ENCODE peak calls at places on chromosomes 4 and X, in seven cellular contexts. A is AG04450, V is astrocyte, I is left lung, N is fibroblast of lung, T is astrocyte of the spinal cord, X is ovary. W is an unnamed sample.
A peak's percentile ranks its signal among the peaks of the same experiment; 100 is the strongest.

GRCh38 chrX:55220119-55220794 is at the start of gene PAGE5:
- DNase-seq in X (no peak), I (no peak), T (no peak), N (no peak), A (no peak), V (no peak), W (no peak)

GRCh38 chr4:26218677-26219181 is 102.1 kb upstream of the RBPJ start:
- DNase-seq in N (no peak), V (no peak), I (no peak), T (no peak), A (no peak), X (no peak), W (no peak)

GRCh38 chr4:7105261-7105660 is 37.4 kb upstream of the GRPEL1 start:
- DNase-seq in A (no peak), V (no peak), I (no peak), X (no peak), T (no peak), N (peak; percentile 16), W (no peak)

GRCh38 chr4:58981828-58982227 is 1871.6 kb upstream of the IGFBP7 start:
- DNase-seq in A (no peak), X (no peak), V (no peak), N (no peak), T (no peak), I (no peak), W (no peak)

GRCh38 chrX:130834149-130834548 is 68.9 kb downstream of the ENOX2 start:
- DNase-seq in X (no peak), T (no peak), A (no peak), I (no peak), N (no peak), V (no peak), W (no peak)

GRCh38 chr4:123449780-123450179 is 53.2 kb downstream of the SPRY1 start:
- DNase-seq in N (peak; percentile 72), V (peak; percentile 73), T (peak; percentile 53), I (no peak), X (no peak), A (no peak), W (peak; percentile 5)

GRCh38 chr4:153616005-153616555 is 68.0 kb upstream of the TLR2 start:
- DNase-seq in T (no peak), N (peak; percentile 10), I (no peak), X (no peak), A (no peak), V (no peak), W (no peak)

GRCh38 chr4:151567056-151567455 is 158.1 kb downstream of the FHIP1A start:
- DNase-seq in N (no peak), V (no peak), T (no peak), I (no peak), A (no peak), X (no peak), W (no peak)

GRCh38 chr4:153212755-153213154 is 8.5 kb downstream of the TRIM2 start:
- DNase-seq in A (no peak), V (no peak), T (no peak), N (no peak), I (no peak), X (no peak), W (no peak)

GRCh38 chrX:98398542-98398941 is 1514.8 kb downstream of the RPA4 start:
- DNase-seq in I (no peak), V (no peak), X (no peak), A (no peak), T (no peak), N (no peak), W (no peak)

GRCh38 chr4:4519296-4519898 is 22.5 kb downstream of the STX18 start:
- DNase-seq in A (no peak), V (no peak), N (no peak), X (no peak), I (no peak), T (peak; percentile 40), W (no peak)

GRCh38 chr4:37483610-37484009 is 202.6 kb downstream of the RELL1 start:
- DNase-seq in A (no peak), T (no peak), I (no peak), V (no peak), X (no peak), N (no peak), W (no peak)

GRCh38 chrX:50988649-50989048 is 78.1 kb downstream of the BMP15 start:
- DNase-seq in A (no peak), V (peak; percentile 12), T (peak; percentile 20), N (peak; percentile 10), I (no peak), X (no peak), W (peak; percentile 2)

GRCh38 chr4:87679449-87680169 is 29.5 kb downstream of the DMP1 start:
- DNase-seq in X (peak; percentile 53), A (peak; percentile 46), V (peak; percentile 39), T (peak; percentile 67), I (no peak), N (peak; percentile 47), W (peak; percentile 29)

GRCh38 chrX:48937065-48937907 is 18.5 kb upstream of the PIM2 start:
- DNase-seq in N (peak; percentile 51), X (no peak), I (peak; percentile 81), T (peak; percentile 82), A (no peak), V (peak; percentile 26), W (no peak)

GRCh38 chrX:155745792-155746191 is 133.0 kb upstream of the TMLHE start:
- DNase-seq in I (no peak), V (no peak), N (peak; percentile 7), T (peak; percentile 10), A (no peak), X (peak; percentile 20), W (no peak)

GRCh38 chrX:155747520-155747919 is 133.6 kb upstream of the VAMP7 start:
- DNase-seq in V (no peak), T (no peak), A (no peak), N (no peak), X (no peak), I (peak; percentile 40), W (no peak)

DNA sequence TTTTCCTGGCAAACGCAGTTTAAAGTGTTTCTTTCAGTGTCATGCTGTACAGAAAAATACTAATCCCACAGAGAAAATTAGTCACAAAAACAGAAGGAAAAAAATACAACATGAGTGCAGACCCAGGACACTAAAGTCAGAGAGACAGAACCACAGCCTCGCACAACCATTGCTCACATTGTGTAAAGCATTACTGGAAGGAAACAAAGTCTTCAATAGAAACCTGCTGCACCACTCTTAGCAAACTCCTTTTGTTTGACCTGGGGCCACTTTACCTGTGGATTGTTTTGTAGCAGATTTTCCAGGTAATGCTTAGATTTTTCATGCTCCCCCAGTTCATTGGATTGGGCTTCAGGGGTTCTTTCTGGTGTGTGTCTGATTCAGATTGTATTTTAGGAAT is 131.8 kb upstream of the TMLHE start:
- DNase-seq in X (no peak), N (no peak), T (no peak), I (no peak), V (no peak), A (no peak), W (no peak)
- H3K4me3 ChIP-seq in X (no peak overlapping the region), N (no peak overlapping the region), T (no peak overlapping the region), I (no peak overlapping the region), V (no peak overlapping the region), A (no peak overlapping the region), W (no peak overlapping the region)

GRCh38 chrX:25022499-25023325 is 6.9 kb upstream of the ARX start:
- DNase-seq in I (no peak), N (no peak), A (no peak), V (no peak), X (no peak), T (no peak), W (no peak)
- TF ChIP-seq CTCF in I (no peak), N (peak; percentile 7), A (peak; percentile 6), V (no peak), X (no peak), T (peak; percentile 14), W (no peak)

GRCh38 chr4:90718926-90719325 is 591.7 kb downstream of the CCSER1 start:
- DNase-seq in V (no peak), I (no peak), N (no peak), A (no peak), X (no peak), T (no peak), W (no peak)

DNA sequence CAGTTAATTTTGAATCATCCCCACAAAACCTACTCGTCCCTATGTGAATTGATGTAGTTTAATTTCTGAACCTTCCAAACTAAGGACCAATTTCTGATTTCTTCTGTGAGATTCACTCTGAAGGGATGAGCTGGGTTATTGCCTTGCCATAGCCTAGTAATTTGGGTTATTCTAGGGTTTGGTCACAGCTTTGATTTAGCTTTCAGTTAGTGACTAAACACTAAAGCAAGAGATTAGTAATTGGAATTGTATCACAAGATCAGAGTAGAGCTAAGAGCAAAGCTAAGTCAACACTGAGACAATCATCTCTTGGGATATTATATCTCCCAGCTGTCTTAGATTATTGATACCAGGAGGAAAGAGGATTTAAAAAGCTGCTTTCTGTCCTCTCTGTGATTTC is 588.0 kb downstream of the CCSER1 start:
- DNase-seq in X (no peak), A (no peak), N (no peak), T (no peak), V (no peak), I (no peak), W (no peak)
- H3K4me3 ChIP-seq in X (no peak overlapping the region), A (no peak overlapping the region), N (no peak overlapping the region), T (no peak overlapping the region), V (no peak overlapping the region), I (no peak overlapping the region), W (no peak overlapping the region)

GRCh38 chrX:82648062-82648461 is 860.0 kb upstream of the POU3F4 start:
- DNase-seq in V (no peak), X (no peak), I (no peak), A (no peak), N (no peak), T (peak; percentile 23), W (no peak)
- TF ChIP-seq CTCF in V (no peak), X (no peak), I (no peak), A (no peak), N (peak; percentile 31), T (no peak), W (no peak)

GRCh38 chr4:120466429-120466828 is 399.8 kb upstream of the MAD2L1 start:
- DNase-seq in T (no peak), N (no peak), V (no peak), I (no peak), A (no peak), X (no peak), W (no peak)
- H3K4me3 ChIP-seq in T (no peak overlapping the region), N (no peak overlapping the region), V (no peak overlapping the region), I (no peak overlapping the region), A (no peak overlapping the region), X (no peak overlapping the region), W (no peak overlapping the region)

DNA sequence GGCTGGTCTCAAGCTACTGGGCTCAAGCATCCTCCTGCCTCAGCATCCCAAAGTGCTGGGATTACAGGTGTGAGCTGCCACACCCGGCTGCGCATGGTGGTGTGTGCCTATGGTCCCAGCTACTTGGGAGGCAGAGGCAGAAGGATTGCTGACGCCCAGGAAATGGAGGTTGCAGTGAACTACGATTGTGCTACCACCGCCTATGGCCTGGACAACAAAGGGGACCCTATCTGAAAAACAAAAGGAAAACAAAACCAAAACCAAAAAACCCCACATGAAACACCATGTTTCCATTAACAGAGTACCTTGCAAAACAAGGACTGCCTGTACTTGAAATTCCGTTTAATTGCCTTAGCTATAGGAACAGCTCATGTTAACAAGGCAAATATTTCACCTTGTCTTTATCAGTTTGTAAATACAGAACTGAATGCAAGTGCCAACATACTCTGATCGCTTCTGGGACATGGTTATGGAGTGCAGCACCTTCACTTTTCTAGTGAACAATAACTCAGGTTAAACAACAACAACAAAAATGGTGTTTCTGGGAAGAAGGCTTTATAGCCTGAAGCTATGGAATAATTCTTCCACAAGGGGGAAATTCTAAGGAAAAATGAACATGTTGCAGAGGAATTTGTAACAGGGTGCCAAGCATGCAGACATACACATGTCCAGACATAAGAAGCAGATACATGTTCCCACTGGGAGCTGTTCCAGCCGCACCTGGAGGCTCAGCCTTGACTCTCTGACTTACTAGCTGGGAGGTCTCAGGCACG is 73.2 kb upstream of the STS start:
- DNase-seq in I (no peak), X (no peak), T (no peak), A (no peak), V (no peak), N (no peak), W (no peak)
- TF ChIP-seq CTCF in I (no peak), X (no peak), T (peak; percentile 35), A (no peak), V (no peak), N (peak; percentile 11), W (peak; percentile 11)